ENCODE peak calls at places on chromosome 1, in eight cellular contexts. One of them, this sample, is unnamed.

GRCh38 chr1:12229386-12229834 is 420 bp upstream of the VPS13D start:
- DNase-seq in tibial nerve: no peak
- DNase-seq in A549: no peak
- DNase-seq in IMR-90: no peak
- DNase-seq in sigmoid colon: no peak
- DNase-seq in psoas muscle: no peak
- DNase-seq in body of pancreas: no peak
- DNase-seq in naive thymus-derived CD4-positive, alpha-beta T cell: no peak
- DNase-seq in this sample: no peak

GRCh38 chr1:108897865-108898720 is 21.3 kb downstream of the GPSM2 start:
- DNase-seq in tibial nerve: peak; percentile 63
- DNase-seq in A549: peak; percentile 28
- DNase-seq in IMR-90: peak; percentile 79
- DNase-seq in sigmoid colon: no peak
- DNase-seq in psoas muscle: no peak
- DNase-seq in body of pancreas: no peak
- DNase-seq in naive thymus-derived CD4-positive, alpha-beta T cell: peak; percentile 30
- DNase-seq in this sample: no peak

GRCh38 chr1:26328597-26328996 is 10.8 kb downstream of the CD52 start:
- DNase-seq in tibial nerve: no peak
- DNase-seq in A549: no peak
- DNase-seq in IMR-90: no peak
- DNase-seq in sigmoid colon: no peak
- DNase-seq in psoas muscle: no peak
- DNase-seq in body of pancreas: no peak
- DNase-seq in naive thymus-derived CD4-positive, alpha-beta T cell: no peak
- DNase-seq in this sample: no peak

GRCh38 chr1:169217621-169218020 is 111.1 kb downstream of the ATP1B1 start:
- DNase-seq in tibial nerve: no peak
- DNase-seq in A549: no peak
- DNase-seq in IMR-90: no peak
- DNase-seq in sigmoid colon: no peak
- DNase-seq in psoas muscle: no peak
- DNase-seq in body of pancreas: no peak
- DNase-seq in naive thymus-derived CD4-positive, alpha-beta T cell: peak; percentile 4
- DNase-seq in this sample: no peak

GRCh38 chr1:9435101-9435636 is 104.1 kb upstream of the SLC25A33 start:
- DNase-seq in tibial nerve: no peak
- DNase-seq in A549: no peak
- DNase-seq in IMR-90: no peak
- DNase-seq in sigmoid colon: no peak
- DNase-seq in psoas muscle: no peak
- DNase-seq in body of pancreas: peak; percentile 66
- DNase-seq in naive thymus-derived CD4-positive, alpha-beta T cell: no peak
- DNase-seq in this sample: peak; percentile 83

GRCh38 chr1:228486596-228487335 is 416 bp upstream of the RNF187 start:
- DNase-seq in tibial nerve: no peak
- DNase-seq in A549: peak; percentile 88
- DNase-seq in IMR-90: peak; percentile 86
- DNase-seq in sigmoid colon: peak; percentile 83
- DNase-seq in psoas muscle: peak; percentile 87
- DNase-seq in body of pancreas: peak; percentile 64
- DNase-seq in naive thymus-derived CD4-positive, alpha-beta T cell: peak; percentile 76
- DNase-seq in this sample: peak; percentile 78

GRCh38 chr1:182601416-182601786 is 2.8 kb downstream of the RGS16 start:
- DNase-seq in tibial nerve: peak; percentile 70
- DNase-seq in A549: peak; percentile 71
- DNase-seq in IMR-90: peak; percentile 76
- DNase-seq in sigmoid colon: peak; percentile 87
- DNase-seq in psoas muscle: peak; percentile 75
- DNase-seq in body of pancreas: peak; percentile 72
- DNase-seq in naive thymus-derived CD4-positive, alpha-beta T cell: peak; percentile 55
- DNase-seq in this sample: peak; percentile 81

GRCh38 chr1:204426474-204426873 is 14.9 kb upstream of the PPP1R15B start:
- DNase-seq in tibial nerve: no peak
- DNase-seq in A549: no peak
- DNase-seq in IMR-90: no peak
- DNase-seq in sigmoid colon: no peak
- DNase-seq in psoas muscle: no peak
- DNase-seq in body of pancreas: no peak
- DNase-seq in naive thymus-derived CD4-positive, alpha-beta T cell: no peak
- DNase-seq in this sample: no peak

GRCh38 chr1:36119451-36119850 is 5.6 kb downstream of the COL8A2 start:
- DNase-seq in tibial nerve: no peak
- DNase-seq in A549: no peak
- DNase-seq in IMR-90: no peak
- DNase-seq in sigmoid colon: no peak
- DNase-seq in psoas muscle: no peak
- DNase-seq in body of pancreas: no peak
- DNase-seq in naive thymus-derived CD4-positive, alpha-beta T cell: no peak
- DNase-seq in this sample: no peak
- H3K4me3 ChIP-seq in tibial nerve: no peak overlapping the region
- H3K4me3 ChIP-seq in A549: no peak overlapping the region
- H3K4me3 ChIP-seq in IMR-90: no peak overlapping the region
- H3K4me3 ChIP-seq in sigmoid colon: no peak overlapping the region
- H3K4me3 ChIP-seq in psoas muscle: no peak overlapping the region
- H3K4me3 ChIP-seq in body of pancreas: no peak overlapping the region
- H3K4me3 ChIP-seq in naive thymus-derived CD4-positive, alpha-beta T cell: no peak overlapping the region
- H3K4me3 ChIP-seq in this sample: no peak overlapping the region

GRCh38 chr1:96721053-96721381 is 567 bp upstream of the PTBP2 start:
- DNase-seq in tibial nerve: no peak
- DNase-seq in A549: no peak
- DNase-seq in IMR-90: no peak
- DNase-seq in sigmoid colon: no peak
- DNase-seq in psoas muscle: no peak
- DNase-seq in body of pancreas: no peak
- DNase-seq in naive thymus-derived CD4-positive, alpha-beta T cell: no peak
- DNase-seq in this sample: no peak

GRCh38 chr1:96727860-96728259 is 6.3 kb downstream of the PTBP2 start:
- DNase-seq in tibial nerve: no peak
- DNase-seq in A549: no peak
- DNase-seq in IMR-90: no peak
- DNase-seq in sigmoid colon: no peak
- DNase-seq in psoas muscle: no peak
- DNase-seq in body of pancreas: no peak
- DNase-seq in naive thymus-derived CD4-positive, alpha-beta T cell: no peak
- DNase-seq in this sample: no peak

GRCh38 chr1:96722161-96722908 is 751 bp downstream of the PTBP2 start:
- DNase-seq in tibial nerve: peak; percentile 55
- DNase-seq in A549: peak; percentile 46
- DNase-seq in IMR-90: peak; percentile 54
- DNase-seq in sigmoid colon: peak; percentile 82
- DNase-seq in psoas muscle: peak; percentile 72
- DNase-seq in body of pancreas: peak; percentile 55
- DNase-seq in naive thymus-derived CD4-positive, alpha-beta T cell: no peak
- DNase-seq in this sample: peak; percentile 73

GRCh38 chr1:96721382-96722160 is at the start of gene PTBP2:
- DNase-seq in tibial nerve: peak; percentile 71
- DNase-seq in A549: peak; percentile 46
- DNase-seq in IMR-90: peak; percentile 69
- DNase-seq in sigmoid colon: peak; percentile 88
- DNase-seq in psoas muscle: peak; percentile 92
- DNase-seq in body of pancreas: peak; percentile 78
- DNase-seq in naive thymus-derived CD4-positive, alpha-beta T cell: peak; percentile 82
- DNase-seq in this sample: peak; percentile 87

DNA sequence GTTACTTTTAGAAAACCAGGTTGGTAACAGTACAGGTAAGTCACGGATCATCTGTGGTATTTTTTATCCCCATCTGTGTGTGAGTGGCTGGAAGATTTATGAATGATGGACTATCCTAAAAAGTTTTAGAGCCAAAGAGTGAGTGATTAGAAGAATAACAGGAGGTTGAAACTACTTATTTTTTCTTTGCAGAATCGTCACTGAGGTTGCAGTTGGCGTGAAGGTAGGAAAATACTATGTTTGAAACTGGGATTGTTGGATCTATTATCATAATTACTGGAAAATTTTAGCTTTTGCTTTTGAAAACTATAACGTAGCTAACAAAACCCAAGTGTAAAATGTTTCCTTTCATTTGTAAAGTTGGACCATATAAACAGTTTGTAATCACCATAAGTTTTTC is 1.8 kb downstream of the PTBP2 start:
- DNase-seq in tibial nerve: no peak
- DNase-seq in A549: no peak
- DNase-seq in IMR-90: no peak
- DNase-seq in sigmoid colon: no peak
- DNase-seq in psoas muscle: no peak
- DNase-seq in body of pancreas: no peak
- DNase-seq in naive thymus-derived CD4-positive, alpha-beta T cell: no peak
- DNase-seq in this sample: no peak
- H3K27ac ChIP-seq in tibial nerve: no peak overlapping the region
- H3K27ac ChIP-seq in A549: no peak overlapping the region
- H3K27ac ChIP-seq in IMR-90: no peak overlapping the region
- H3K27ac ChIP-seq in sigmoid colon: peak overlapping the region; percentile 98
- H3K27ac ChIP-seq in psoas muscle: peak overlapping the region; percentile 94
- H3K27ac ChIP-seq in body of pancreas: peak overlapping the region; percentile 86
- H3K27ac ChIP-seq in naive thymus-derived CD4-positive, alpha-beta T cell: peak overlapping the region; percentile 84
- H3K27ac ChIP-seq in this sample: no peak overlapping the region

GRCh38 chr1:174850726-174851125 is 149.0 kb upstream of the CACYBP start:
- DNase-seq in tibial nerve: no peak
- DNase-seq in A549: no peak
- DNase-seq in IMR-90: no peak
- DNase-seq in sigmoid colon: no peak
- DNase-seq in psoas muscle: no peak
- DNase-seq in body of pancreas: no peak
- DNase-seq in naive thymus-derived CD4-positive, alpha-beta T cell: no peak
- DNase-seq in this sample: no peak
- H3K9me3 ChIP-seq in tibial nerve: no peaks in the 10 kb centered on the region
- H3K9me3 ChIP-seq in A549: peaks cover 8% of the 10 kb centered on the region
- H3K9me3 ChIP-seq in IMR-90: no peaks in the 10 kb centered on the region
- H3K9me3 ChIP-seq in sigmoid colon: no peaks in the 10 kb centered on the region
- H3K9me3 ChIP-seq in psoas muscle: no peaks in the 10 kb centered on the region
- H3K9me3 ChIP-seq in body of pancreas: no peaks in the 10 kb centered on the region
- H3K9me3 ChIP-seq in naive thymus-derived CD4-positive, alpha-beta T cell: no peaks in the 10 kb centered on the region
- H3K9me3 ChIP-seq in this sample: no peaks in the 10 kb centered on the region

GRCh38 chr1:67135354-67135753 is 584 bp upstream of the C1orf141 start:
- DNase-seq in tibial nerve: no peak
- DNase-seq in A549: no peak
- DNase-seq in IMR-90: peak; percentile 86
- DNase-seq in sigmoid colon: no peak
- DNase-seq in psoas muscle: no peak
- DNase-seq in body of pancreas: no peak
- DNase-seq in naive thymus-derived CD4-positive, alpha-beta T cell: no peak
- DNase-seq in this sample: no peak

GRCh38 chr1:67137307-67137753 is 2.6 kb upstream of the C1orf141 start:
- DNase-seq in tibial nerve: no peak
- DNase-seq in A549: no peak
- DNase-seq in IMR-90: no peak
- DNase-seq in sigmoid colon: no peak
- DNase-seq in psoas muscle: no peak
- DNase-seq in body of pancreas: no peak
- DNase-seq in naive thymus-derived CD4-positive, alpha-beta T cell: no peak
- DNase-seq in this sample: no peak

GRCh38 chr1:67133177-67133576 is 1.6 kb downstream of the C1orf141 start:
- DNase-seq in tibial nerve: no peak
- DNase-seq in A549: no peak
- DNase-seq in IMR-90: no peak
- DNase-seq in sigmoid colon: no peak
- DNase-seq in psoas muscle: no peak
- DNase-seq in body of pancreas: no peak
- DNase-seq in naive thymus-derived CD4-positive, alpha-beta T cell: no peak
- DNase-seq in this sample: no peak

GRCh38 chr1:67130673-67131072 is 4.1 kb downstream of the C1orf141 start:
- DNase-seq in tibial nerve: no peak
- DNase-seq in A549: no peak
- DNase-seq in IMR-90: no peak
- DNase-seq in sigmoid colon: no peak
- DNase-seq in psoas muscle: no peak
- DNase-seq in body of pancreas: no peak
- DNase-seq in naive thymus-derived CD4-positive, alpha-beta T cell: no peak
- DNase-seq in this sample: no peak

DNA sequence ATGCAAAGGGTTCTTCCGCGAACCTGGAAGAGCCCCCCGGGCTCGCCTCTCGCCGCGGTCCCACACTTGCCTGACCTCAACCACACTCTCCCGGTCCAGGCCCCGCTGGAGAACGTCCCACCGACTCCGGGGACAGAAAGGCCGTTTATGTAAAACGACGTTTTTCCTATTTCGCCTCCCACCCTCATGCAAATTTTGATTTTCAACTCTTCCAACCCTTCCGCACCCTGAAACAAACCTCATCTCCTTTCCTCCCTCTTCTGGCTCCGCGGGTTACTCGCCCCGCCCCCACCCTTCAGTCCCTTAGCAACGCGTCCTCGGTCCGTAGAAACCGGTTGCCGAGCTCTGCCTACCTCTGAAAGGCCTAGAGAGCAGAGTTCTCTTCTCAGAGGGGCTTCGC is at the start of gene C1orf141:
- DNase-seq in tibial nerve: no peak
- DNase-seq in A549: no peak
- DNase-seq in IMR-90: no peak
- DNase-seq in sigmoid colon: no peak
- DNase-seq in psoas muscle: no peak
- DNase-seq in body of pancreas: no peak
- DNase-seq in naive thymus-derived CD4-positive, alpha-beta T cell: no peak
- DNase-seq in this sample: no peak
- H3K4me3 ChIP-seq in tibial nerve: no peak within 1 kb of the TSS
- H3K4me3 ChIP-seq in A549: no peak within 1 kb of the TSS
- H3K4me3 ChIP-seq in IMR-90: no peak within 1 kb of the TSS
- H3K4me3 ChIP-seq in sigmoid colon: no peak within 1 kb of the TSS
- H3K4me3 ChIP-seq in psoas muscle: peak within 1 kb of the TSS; percentile 61
- H3K4me3 ChIP-seq in body of pancreas: no peak within 1 kb of the TSS
- H3K4me3 ChIP-seq in naive thymus-derived CD4-positive, alpha-beta T cell: peak within 1 kb of the TSS; percentile 52
- H3K4me3 ChIP-seq in this sample: no peak within 1 kb of the TSS

GRCh38 chr1:243931957-243932356 is 81.9 kb upstream of the AKT3 start:
- DNase-seq in tibial nerve: no peak
- DNase-seq in A549: no peak
- DNase-seq in IMR-90: no peak
- DNase-seq in sigmoid colon: no peak
- DNase-seq in psoas muscle: no peak
- DNase-seq in body of pancreas: no peak
- DNase-seq in naive thymus-derived CD4-positive, alpha-beta T cell: no peak
- DNase-seq in this sample: no peak
- H3K27ac ChIP-seq in tibial nerve: no peak overlapping the region
- H3K27ac ChIP-seq in A549: no peak overlapping the region
- H3K27ac ChIP-seq in IMR-90: no peak overlapping the region
- H3K27ac ChIP-seq in sigmoid colon: no peak overlapping the region
- H3K27ac ChIP-seq in psoas muscle: no peak overlapping the region
- H3K27ac ChIP-seq in body of pancreas: no peak overlapping the region
- H3K27ac ChIP-seq in naive thymus-derived CD4-positive, alpha-beta T cell: no peak overlapping the region
- H3K27ac ChIP-seq in this sample: no peak overlapping the region

This sample was measured in right lobe of liver.